ENCODE peak calls at places on chromosomes 11 and 22, in five cellular contexts. M is LoVo, C is COR-L47, N is immature natural killer cell, E is epithelial cell of proximal tubule. I is an unnamed sample.

GRCh38 chr11:10400856-10401255 is 54.2 kb upstream of the AMPD3 start:
- DNase-seq in E (no peak), M (no peak), N (no peak), C (no peak), I (no peak)

GRCh38 chr11:58796333-58797049 is 48.0 kb downstream of the GLYATL2 start:
- DNase-seq in M (no peak), E (no peak), C (no peak), N (no peak), I (no peak)

GRCh38 chr11:106304274-106304673 is 226.8 kb downstream of the AASDHPPT start:
- DNase-seq in N (no peak), M (no peak), C (no peak), E (peak; percentile 40), I (no peak)

GRCh38 chr11:134436781-134437180 is 24.7 kb upstream of the B3GAT1 start:
- DNase-seq in M (no peak), E (no peak), C (no peak), N (no peak), I (no peak)

GRCh38 chr22:36584666-36585065 is 55.7 kb upstream of the EIF3D start:
- DNase-seq in M (no peak), C (no peak), N (no peak), E (no peak), I (no peak)

GRCh38 chr22:50305658-50306566 is 1.5 kb downstream of the PLXNB2 start:
- DNase-seq in M (peak; percentile 92), N (no peak), C (peak; percentile 79), E (peak; percentile 70), I (peak; percentile 97)

GRCh38 chr11:34960277-34960676 is 43.9 kb downstream of the PDHX start:
- DNase-seq in C (peak; percentile 84), E (no peak), N (no peak), M (no peak), I (no peak)

GRCh38 chr11:22733849-22734248 is 67.4 kb downstream of the GAS2 start:
- DNase-seq in N (no peak), M (no peak), C (no peak), E (no peak), I (no peak)

GRCh38 chr11:45336136-45336535 is 50.0 kb upstream of the SYT13 start:
- DNase-seq in C (no peak), E (no peak), M (no peak), N (no peak), I (no peak)

GRCh38 chr22:26460202-26460601 is 23.4 kb downstream of the HPS4 start:
- DNase-seq in N (no peak), M (no peak), C (no peak), E (no peak), I (no peak)

GRCh38 chr11:96655474-96655873 is 265.7 kb downstream of the JRKL start:
- DNase-seq in E (no peak), N (no peak), M (no peak), C (no peak), I (no peak)

GRCh38 chr22:24728790-24729637 is 45.5 kb downstream of the PIWIL3 start:
- DNase-seq in C (no peak), M (no peak), E (no peak), N (no peak), I (no peak)

GRCh38 chr22:38135133-38135706 is 24.7 kb upstream of the BAIAP2L2 start:
- DNase-seq in N (no peak), E (no peak), M (peak; percentile 32), C (no peak), I (peak; percentile 96)

GRCh38 chr11:123454060-123454651 is 24.1 kb downstream of the GRAMD1B start:
- DNase-seq in C (no peak), N (peak; percentile 57), M (peak; percentile 3), E (no peak), I (peak; percentile 88)

GRCh38 chr11:74644084-74644483 is 51.7 kb downstream of the POLD3 start:
- DNase-seq in E (no peak), N (no peak), C (no peak), M (no peak), I (no peak)

GRCh38 chr22:44181033-44181911 is 547 bp downstream of the PARVG start:
- DNase-seq in C (no peak), M (no peak), N (peak; percentile 71), E (no peak), I (no peak)

GRCh38 chr11:117831661-117832415 is 7.3 kb upstream of the FXYD2 start:
- DNase-seq in C (no peak), M (no peak), E (no peak), N (no peak), I (no peak)

GRCh38 chr22:39994046-39994565 is 648 bp upstream of the FAM83F start:
- DNase-seq in E (no peak), N (no peak), M (no peak), C (no peak), I (no peak)

GRCh38 chr11:73323464-73323863 is 15.4 kb downstream of the ARHGEF17 start:
- DNase-seq in M (no peak), N (no peak), C (no peak), E (no peak), I (no peak)

GRCh38 chr11:133228406-133229330 is 303.6 kb downstream of the OPCML start:
- DNase-seq in E (no peak), M (no peak), N (no peak), C (peak; percentile 76), I (no peak)

GRCh38 chr22:19597399-19597735 is 73.2 kb upstream of the CLDN5 start:
- DNase-seq in E (no peak), M (no peak), N (no peak), C (no peak), I (no peak)

GRCh38 chr11:22785251-22785650 is 44.4 kb downstream of the SVIP start:
- DNase-seq in C (no peak), E (no peak), M (no peak), N (no peak), I (no peak)

I was measured in PC-9.